ENCODE peak calls at places on chromosomes 1 and 21, in seven cellular contexts. S, Z, Q, U, C, V and Y are unnamed samples.

GRCh38 chr1:201259476-201260235 is 23.6 kb upstream of the PKP1 start:
- DNase-seq in S (no peak), Z (no peak), Q (no peak), U (no peak), C (no peak), V (no peak), Y (no peak)

GRCh38 chr1:218312509-218312908 is 27.4 kb downstream of the RRP15 start:
- DNase-seq in S (peak), Z (no peak), Q (no peak), U (no peak), C (no peak), V (no peak), Y (no peak)

GRCh38 chr1:206916000-206916709 is 5.6 kb downstream of the FCMR start:
- DNase-seq in S (no peak), Z (no peak), Q (no peak), U (no peak), C (no peak), V (no peak), Y (no peak)

GRCh38 chr1:100883963-100884362 is 10.7 kb downstream of the EXTL2 start:
- DNase-seq in S (peak), Z (no peak), Q (peak), U (peak), C (no peak), V (no peak), Y (peak)

GRCh38 chr1:56967900-56968832 is 2.4 kb upstream of the C8B start:
- DNase-seq in S (no peak), Z (no peak), Q (peak), U (no peak), C (no peak), V (no peak), Y (peak)

GRCh38 chr1:247448107-247448778 is 9.7 kb downstream of the OR2B11 start:
- DNase-seq in S (no peak), Z (no peak), Q (no peak), U (peak), C (peak), V (peak), Y (peak)

GRCh38 chr1:244730934-244731434 is 78.1 kb downstream of the DESI2 start:
- DNase-seq in S (no peak), Z (no peak), Q (no peak), U (no peak), C (no peak), V (no peak), Y (no peak)

GRCh38 chr1:24902471-24902891 is 27.6 kb downstream of the RUNX3 start:
- DNase-seq in S (no peak), Z (no peak), Q (no peak), U (no peak), C (peak), V (no peak), Y (no peak)

GRCh38 chr1:247551716-247552115 is 2.8 kb downstream of the GCSAML start:
- DNase-seq in S (peak), Z (no peak), Q (no peak), U (no peak), C (no peak), V (no peak), Y (peak)

GRCh38 chr1:8603220-8603616 is 214.2 kb downstream of the RERE start:
- DNase-seq in S (no peak), Z (no peak), Q (no peak), U (no peak), C (no peak), V (no peak), Y (no peak)

GRCh38 chr1:234250747-234251146 is 122.5 kb upstream of the COA6 start:
- DNase-seq in S (no peak), Z (no peak), Q (no peak), U (no peak), C (no peak), V (no peak), Y (no peak)

GRCh38 chr1:3015744-3016143 is 5.5 kb upstream of the ACTRT2 start:
- DNase-seq in S (no peak), Z (no peak), Q (no peak), U (no peak), C (peak), V (no peak), Y (no peak)

GRCh38 chr1:60978421-60979357 is 103.7 kb upstream of the NFIA start:
- DNase-seq in S (peak), Z (no peak), Q (peak), U (peak), C (peak), V (no peak), Y (peak)

GRCh38 chr1:184533049-184533448 is 146.2 kb downstream of the C1orf21 start:
- DNase-seq in S (no peak), Z (no peak), Q (peak), U (no peak), C (no peak), V (no peak), Y (peak)

GRCh38 chr1:63874278-63874880 is 100.6 kb downstream of the ROR1 start:
- DNase-seq in S (peak), Z (no peak), Q (no peak), U (no peak), C (no peak), V (no peak), Y (no peak)

GRCh38 chr21:36630485-36631206 is 68.3 kb upstream of the SIM2 start:
- DNase-seq in S (no peak), Z (peak), Q (peak), U (peak), C (peak), V (peak), Y (peak)

GRCh38 chr1:204837440-204838084 is 33.1 kb upstream of the NFASC start:
- DNase-seq in S (peak), Z (no peak), Q (peak), U (peak), C (peak), V (no peak), Y (peak)

GRCh38 chr1:223803211-223803610 is 42.5 kb downstream of the TP53BP2 start:
- DNase-seq in S (no peak), Z (no peak), Q (no peak), U (no peak), C (no peak), V (peak), Y (no peak)

GRCh38 chr1:65069186-65069585 is 78.8 kb upstream of the AK4 start:
- DNase-seq in S (no peak), Z (no peak), Q (no peak), U (no peak), C (no peak), V (no peak), Y (no peak)

GRCh38 chr1:176957603-176958002 is 206.9 kb downstream of the ASTN1 start:
- DNase-seq in S (no peak), Z (no peak), Q (no peak), U (no peak), C (no peak), V (no peak), Y (no peak)

GRCh38 chr1:183444243-183444642 is 26.1 kb upstream of the NMNAT2 start:
- DNase-seq in S (peak), Z (no peak), Q (no peak), U (peak), C (no peak), V (no peak), Y (no peak)

GRCh38 chr1:30684881-30685795 is 38.2 kb downstream of the MATN1 start:
- DNase-seq in S (no peak), Z (no peak), Q (no peak), U (peak), C (no peak), V (no peak), Y (no peak)

GRCh38 chr1:20485527-20486456 is at the start of gene CAMK2N1:
- DNase-seq in S (peak), Z (peak), Q (no peak), U (peak), C (peak), V (peak), Y (no peak)

GRCh38 chr1:210232524-210233215 is at the start of gene SERTAD4:
- DNase-seq in S (peak), Z (no peak), Q (no peak), U (peak), C (peak), V (peak), Y (no peak)

GRCh38 chr1:26907071-26907922 is 6.5 kb downstream of the NR0B2 start:
- DNase-seq in S (peak), Z (no peak), Q (no peak), U (no peak), C (peak), V (no peak), Y (no peak)

GRCh38 chr1:85132078-85132715 is 68.6 kb downstream of the SYDE2 start:
- DNase-seq in S (no peak), Z (no peak), Q (no peak), U (no peak), C (no peak), V (no peak), Y (no peak)

GRCh38 chr1:28885472-28885877 is 28.9 kb upstream of the EPB41 start:
- DNase-seq in S (no peak), Z (no peak), Q (peak), U (no peak), C (no peak), V (no peak), Y (no peak)

GRCh38 chr1:59678809-59679228 is 135.9 kb upstream of the HOOK1 start:
- DNase-seq in S (peak), Z (no peak), Q (peak), U (no peak), C (no peak), V (no peak), Y (peak)

GRCh38 chr1:156840880-156841279 is 18.0 kb downstream of the INSRR start:
- DNase-seq in S (no peak), Z (no peak), Q (no peak), U (no peak), C (peak), V (no peak), Y (no peak)

GRCh38 chr1:2416403-2416802 is 4.0 kb upstream of the PEX10 start:
- DNase-seq in S (no peak), Z (no peak), Q (no peak), U (no peak), C (no peak), V (no peak), Y (no peak)

GRCh38 chr1:51203121-51203873 is 32.8 kb upstream of the RNF11 start:
- DNase-seq in S (no peak), Z (no peak), Q (no peak), U (no peak), C (no peak), V (no peak), Y (no peak)

GRCh38 chr1:173601588-173601987 is 1.3 kb downstream of the SLC9C2 start:
- DNase-seq in S (no peak), Z (no peak), Q (no peak), U (no peak), C (no peak), V (no peak), Y (peak)

GRCh38 chr1:42941640-42942330 is 16.9 kb downstream of the SLC2A1 start:
- DNase-seq in S (peak), Z (no peak), Q (no peak), U (no peak), C (peak), V (peak), Y (peak)